ENCODE peak calls at places on chromosomes 4 and X, in six cellular contexts. One of them, this sample, is unnamed. For H3K36me3, the result is how much of the 10 kb centered on the place peaks cover.

GRCh38 chr4:164977243-164978164 is at the start of gene TRIM61:
- DNase-seq in K562: peak
- DNase-seq in GM12878: peak
- DNase-seq in HepG2: no peak
- DNase-seq in H1: no peak
- DNase-seq in HCT116: no peak
- DNase-seq in this sample: peak

GRCh38 chrX:106170318-106170717 is 2.2 kb downstream of the PWWP3B start:
- DNase-seq in K562: no peak
- DNase-seq in GM12878: no peak
- DNase-seq in HepG2: no peak
- DNase-seq in H1: no peak
- DNase-seq in HCT116: peak
- DNase-seq in this sample: no peak

GRCh38 chr4:15043226-15043625 is 40.9 kb downstream of the CPEB2 start:
- DNase-seq in K562: peak
- DNase-seq in GM12878: no peak
- DNase-seq in HepG2: peak
- DNase-seq in H1: no peak
- DNase-seq in HCT116: peak
- DNase-seq in this sample: no peak

GRCh38 chrX:151396042-151396826 is 772 bp upstream of the VMA21 start:
- DNase-seq in K562: no peak
- DNase-seq in GM12878: peak
- DNase-seq in HepG2: peak
- DNase-seq in H1: no peak
- DNase-seq in HCT116: no peak
- DNase-seq in this sample: no peak

GRCh38 chr4:40923326-40924095 is 173.8 kb downstream of the NSUN7 start:
- DNase-seq in K562: no peak
- DNase-seq in GM12878: no peak
- DNase-seq in HepG2: no peak
- DNase-seq in H1: no peak
- DNase-seq in HCT116: no peak
- DNase-seq in this sample: no peak

GRCh38 chrX:131812847-131813825 is 210.0 kb upstream of the STK26 start:
- DNase-seq in K562: peak
- DNase-seq in GM12878: peak
- DNase-seq in HepG2: no peak
- DNase-seq in H1: no peak
- DNase-seq in HCT116: no peak
- DNase-seq in this sample: no peak

GRCh38 chr4:181043486-181043885 is 1199.7 kb upstream of the TENM3 start:
- DNase-seq in K562: no peak
- DNase-seq in GM12878: no peak
- DNase-seq in HepG2: no peak
- DNase-seq in H1: no peak
- DNase-seq in HCT116: no peak
- DNase-seq in this sample: no peak

GRCh38 chr4:168711197-168712120 is 214.6 kb downstream of the PALLD start:
- DNase-seq in K562: no peak
- DNase-seq in GM12878: no peak
- DNase-seq in HepG2: no peak
- DNase-seq in H1: no peak
- DNase-seq in HCT116: no peak
- DNase-seq in this sample: no peak

GRCh38 chrX:40573763-40574162 is 7.0 kb upstream of the ATP6AP2 start:
- DNase-seq in K562: peak
- DNase-seq in GM12878: no peak
- DNase-seq in HepG2: peak
- DNase-seq in H1: peak
- DNase-seq in HCT116: no peak
- DNase-seq in this sample: no peak

GRCh38 chr4:83231620-83232056 is 53.0 kb downstream of the COQ2 start:
- DNase-seq in K562: no peak
- DNase-seq in GM12878: peak
- DNase-seq in HepG2: peak
- DNase-seq in H1: no peak
- DNase-seq in HCT116: no peak
- DNase-seq in this sample: no peak

GRCh38 chr4:10666616-10667015 is 18.0 kb downstream of the CLNK start:
- DNase-seq in K562: no peak
- DNase-seq in GM12878: no peak
- DNase-seq in HepG2: no peak
- DNase-seq in H1: no peak
- DNase-seq in HCT116: no peak
- DNase-seq in this sample: no peak
- TF ChIP-seq ZNF274 in K562: no peak
- TF ChIP-seq ZNF274 in GM12878: no peak
- TF ChIP-seq ZNF274 in HepG2: no peak
- TF ChIP-seq ZNF274 in H1: no peak
- TF ChIP-seq ZNF274 in HCT116: no peak
- TF ChIP-seq ZNF274 in this sample: no peak

GRCh38 chr4:123232439-123232838 is 164.2 kb upstream of the SPRY1 start:
- DNase-seq in K562: no peak
- DNase-seq in GM12878: no peak
- DNase-seq in HepG2: no peak
- DNase-seq in H1: no peak
- DNase-seq in HCT116: no peak
- DNase-seq in this sample: no peak
- H3K9ac ChIP-seq in K562: no peak
- H3K9ac ChIP-seq in GM12878: no peak
- H3K9ac ChIP-seq in HepG2: no peak
- H3K9ac ChIP-seq in H1: no peak
- H3K9ac ChIP-seq in HCT116: no peak
- H3K9ac ChIP-seq in this sample: no peak

GRCh38 chr4:183377491-183377890 is 55.3 kb upstream of the CLDN24 start:
- DNase-seq in K562: no peak
- DNase-seq in GM12878: no peak
- DNase-seq in HepG2: no peak
- DNase-seq in H1: no peak
- DNase-seq in HCT116: no peak
- DNase-seq in this sample: no peak
- H3K36me3 ChIP-seq in K562: under half
- H3K36me3 ChIP-seq in GM12878: under half
- H3K36me3 ChIP-seq in HepG2: under half
- H3K36me3 ChIP-seq in H1: under half
- H3K36me3 ChIP-seq in HCT116: under half
- H3K36me3 ChIP-seq in this sample: under half

GRCh38 chr4:159358226-159358625 is 255.3 kb downstream of the RAPGEF2 start:
- DNase-seq in K562: no peak
- DNase-seq in GM12878: no peak
- DNase-seq in HepG2: no peak
- DNase-seq in H1: no peak
- DNase-seq in HCT116: no peak
- DNase-seq in this sample: no peak
- TF ChIP-seq ZNF274 in K562: no peak
- TF ChIP-seq ZNF274 in GM12878: no peak
- TF ChIP-seq ZNF274 in HepG2: no peak
- TF ChIP-seq ZNF274 in H1: no peak
- TF ChIP-seq ZNF274 in HCT116: no peak
- TF ChIP-seq ZNF274 in this sample: no peak

This sample was measured in NT2/D1.